ENCODE peak calls at places on chromosomes 7 and 10, in nine cellular contexts. J, M, I, W, E, O, U, N and R are unnamed samples.

GRCh38 chr10:79342295-79342761 is 4.9 kb upstream of the PPIF start:
- DNase-seq in J (no peak), M (no peak), I (no peak), W (no peak), E (no peak), O (no peak), U (no peak), N (no peak), R (peak; percentile 50)

GRCh38 chr7:115649429-115649828 is 381.1 kb downstream of the TFEC start:
- DNase-seq in J (no peak), M (no peak), I (no peak), W (no peak), E (no peak), O (no peak), U (no peak), N (no peak), R (no peak)

GRCh38 chr10:78763651-78764395 is 304.9 kb upstream of the ZMIZ1 start:
- DNase-seq in J (no peak), M (no peak), I (no peak), W (no peak), E (peak; percentile 73), O (no peak), U (no peak), N (no peak), R (no peak)

GRCh38 chr7:138077809-138078208 is 1.6 kb downstream of the AKR1D1 start:
- DNase-seq in J (no peak), M (no peak), I (no peak), W (no peak), E (no peak), O (no peak), U (no peak), N (no peak), R (no peak)

GRCh38 chr7:141071260-141071854 is 2.5 kb upstream of the TMEM178B start:
- DNase-seq in J (peak; percentile 64), M (peak; percentile 23), I (no peak), W (peak; percentile 16), E (peak; percentile 28), O (no peak), U (peak; percentile 24), N (no peak), R (no peak)

GRCh38 chr7:99420213-99420612 is 11.4 kb downstream of the BUD31 start:
- DNase-seq in J (no peak), M (no peak), I (no peak), W (no peak), E (no peak), O (no peak), U (no peak), N (no peak), R (no peak)

GRCh38 chr7:133676805-133677370 is 424.0 kb downstream of the EXOC4 start:
- DNase-seq in J (no peak), M (peak; percentile 50), I (no peak), W (no peak), E (no peak), O (peak; percentile 30), U (peak; percentile 25), N (no peak), R (no peak)

GRCh38 chr10:97279121-97279815 is 13.2 kb downstream of the ARHGAP19 start:
- DNase-seq in J (no peak), M (peak; percentile 53), I (no peak), W (no peak), E (no peak), O (peak; percentile 42), U (peak; percentile 77), N (no peak), R (peak; percentile 16)

GRCh38 chr7:149826344-149827088 is 11.7 kb upstream of the ZNF862 start:
- DNase-seq in J (no peak), M (no peak), I (no peak), W (no peak), E (no peak), O (no peak), U (no peak), N (peak; percentile 31), R (no peak)

GRCh38 chr7:85185355-85186082 is 1.3 kb downstream of the SEMA3D start:
- DNase-seq in J (peak; percentile 61), M (peak; percentile 55), I (no peak), W (peak; percentile 22), E (peak; percentile 14), O (peak; percentile 61), U (peak; percentile 61), N (peak; percentile 43), R (peak; percentile 69)

GRCh38 chr7:109351493-109351892 is 781.8 kb downstream of the DNAJB9 start:
- DNase-seq in J (no peak), M (no peak), I (no peak), W (no peak), E (no peak), O (no peak), U (no peak), N (no peak), R (no peak)

GRCh38 chr10:93481931-93482834 is at the start of gene MYOF:
- DNase-seq in J (peak; percentile 53), M (peak; percentile 95), I (peak; percentile 50), W (no peak), E (peak; percentile 73), O (peak; percentile 93), U (peak; percentile 90), N (peak; percentile 62), R (peak; percentile 67)

GRCh38 chr7:26291699-26292538 is at the start of gene SNX10:
- DNase-seq in J (peak; percentile 73), M (peak; percentile 12), I (no peak), W (peak; percentile 59), E (peak; percentile 82), O (no peak), U (no peak), N (peak; percentile 79), R (peak; percentile 73)

GRCh38 chr7:31006864-31007263 is 43.1 kb downstream of the GHRHR start:
- DNase-seq in J (no peak), M (no peak), I (no peak), W (no peak), E (no peak), O (no peak), U (no peak), N (no peak), R (no peak)

GRCh38 chr10:77746313-77746712 is 108.7 kb upstream of the KCNMA1 start:
- DNase-seq in J (no peak), M (peak; percentile 77), I (no peak), W (no peak), E (no peak), O (peak; percentile 63), U (peak; percentile 90), N (no peak), R (no peak)

GRCh38 chr7:133190172-133190528 is 62.7 kb upstream of the EXOC4 start:
- DNase-seq in J (no peak), M (no peak), I (no peak), W (no peak), E (no peak), O (no peak), U (no peak), N (no peak), R (no peak)

GRCh38 chr10:17213646-17214349 is 12.3 kb upstream of the TRDMT1 start:
- DNase-seq in J (no peak), M (peak; percentile 67), I (no peak), W (no peak), E (no peak), O (peak; percentile 83), U (peak; percentile 74), N (no peak), R (no peak)

GRCh38 chr10:53839437-53840039 is 961.5 kb downstream of the PCDH15 start:
- DNase-seq in J (no peak), M (peak; percentile 45), I (no peak), W (no peak), E (no peak), O (peak; percentile 15), U (peak; percentile 37), N (no peak), R (no peak)
- TF ChIP-seq CTCF in J (peak; percentile 67), M (peak; percentile 55), I (peak; percentile 14), W (peak; percentile 71), E (no peak), O (peak; percentile 42), U (peak; percentile 36), N (peak; percentile 37), R (peak; percentile 80)

GRCh38 chr7:17357952-17358351 is 59.5 kb downstream of the AHR start:
- DNase-seq in J (no peak), M (no peak), I (no peak), W (no peak), E (no peak), O (peak; percentile 26), U (no peak), N (no peak), R (no peak)

GRCh38 chr7:17354473-17354872 is 56.0 kb downstream of the AHR start:
- DNase-seq in J (no peak), M (no peak), I (no peak), W (no peak), E (no peak), O (no peak), U (no peak), N (no peak), R (no peak)

GRCh38 chr7:17362439-17363095 is 64.1 kb downstream of the AHR start:
- DNase-seq in J (no peak), M (no peak), I (no peak), W (no peak), E (no peak), O (peak; percentile 34), U (peak; percentile 30), N (no peak), R (no peak)

DNA sequence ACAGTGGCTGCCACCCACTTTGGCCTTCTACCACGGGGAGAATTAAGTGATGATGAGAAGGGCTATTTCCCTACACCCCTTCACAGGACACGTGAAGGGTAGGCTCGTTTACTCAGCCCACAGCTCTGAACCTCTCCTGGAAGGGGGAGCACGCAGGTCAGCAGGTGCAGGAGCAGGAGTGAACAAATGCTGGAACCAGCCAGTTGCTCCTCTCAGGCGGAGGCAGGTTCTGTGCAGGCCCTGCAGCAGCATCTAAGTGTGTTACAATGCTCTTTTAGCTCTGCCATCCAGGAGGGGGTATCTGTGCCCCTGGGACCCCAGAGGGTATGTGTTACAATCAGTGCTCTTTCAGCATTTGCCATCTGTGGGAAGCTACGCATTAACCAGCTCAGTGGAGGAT is 61.2 kb downstream of the AHR start:
- DNase-seq in J (no peak), M (no peak), I (no peak), W (no peak), E (no peak), O (no peak), U (no peak), N (no peak), R (no peak)
- TF ChIP-seq CTCF in J (no peak), M (no peak), I (no peak), W (no peak), E (no peak), O (no peak), U (no peak), N (no peak), R (no peak)

GRCh38 chr10:63724922-63725321 is 203.7 kb downstream of the REEP3 start:
- DNase-seq in J (no peak), M (no peak), I (no peak), W (no peak), E (no peak), O (no peak), U (no peak), N (no peak), R (no peak)
- TF ChIP-seq CTCF in J (no peak), M (peak; percentile 23), I (peak; percentile 6), W (peak; percentile 9), E (no peak), O (no peak), U (peak; percentile 24), N (no peak), R (peak; percentile 44)

DNA sequence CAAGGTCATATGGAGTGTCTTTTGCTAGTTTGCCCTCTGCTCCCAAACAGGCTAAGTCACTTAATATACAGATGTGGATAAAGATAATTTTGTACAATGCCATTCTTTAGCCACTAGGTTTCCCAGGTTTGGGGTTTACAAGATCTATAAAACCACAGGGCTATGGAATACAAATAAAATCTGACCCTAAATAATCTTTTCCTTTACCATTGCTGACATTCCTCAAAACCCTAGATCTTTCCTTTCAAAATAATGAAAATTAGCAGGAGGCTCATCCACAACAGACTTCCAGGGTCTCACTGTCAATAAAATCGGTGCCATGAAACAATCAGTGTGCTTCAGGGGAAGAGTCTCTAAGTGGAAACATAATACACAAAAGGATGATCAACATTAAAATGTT is 148.4 kb downstream of the CPEB3 start:
- DNase-seq in J (no peak), M (no peak), I (no peak), W (no peak), E (no peak), O (no peak), U (no peak), N (no peak), R (no peak)
- TF ChIP-seq CTCF in J (no peak), M (no peak), I (no peak), W (no peak), E (no peak), O (no peak), U (no peak), N (no peak), R (peak; percentile 39)